ENCODE peak calls at places on chromosomes 16 and 17, in nine cellular contexts. One of them, this sample, is unnamed.

GRCh38 chr16:13245713-13246377 is 344.4 kb downstream of the SHISA9 start:
- DNase-seq in transverse colon: no peak
- DNase-seq in ovary: no peak
- DNase-seq in vagina: no peak
- DNase-seq in upper lobe of left lung: no peak
- DNase-seq in IMR-90: no peak
- DNase-seq in suprapubic skin: no peak
- DNase-seq in endothelial cell of umbilical vein: no peak
- DNase-seq in tibial nerve: no peak
- DNase-seq in this sample: no peak

GRCh38 chr16:50266337-50267091 is at the start of gene ADCY7:
- DNase-seq in suprapubic skin: no peak
- DNase-seq in transverse colon: peak; percentile 85
- DNase-seq in vagina: no peak
- DNase-seq in endothelial cell of umbilical vein: peak; percentile 38
- DNase-seq in upper lobe of left lung: peak; percentile 93
- DNase-seq in ovary: peak; percentile 73
- DNase-seq in tibial nerve: no peak
- DNase-seq in IMR-90: peak; percentile 78
- DNase-seq in this sample: peak; percentile 97

GRCh38 chr17:49576121-49576905 is 642 bp downstream of the NXPH3 start:
- DNase-seq in upper lobe of left lung: peak; percentile 88
- DNase-seq in IMR-90: peak; percentile 24
- DNase-seq in ovary: peak; percentile 67
- DNase-seq in vagina: no peak
- DNase-seq in endothelial cell of umbilical vein: peak; percentile 43
- DNase-seq in suprapubic skin: no peak
- DNase-seq in tibial nerve: no peak
- DNase-seq in transverse colon: no peak
- DNase-seq in this sample: no peak

GRCh38 chr17:14464741-14465140 is 163.9 kb downstream of the HS3ST3B1 start:
- DNase-seq in suprapubic skin: no peak
- DNase-seq in IMR-90: peak; percentile 70
- DNase-seq in endothelial cell of umbilical vein: no peak
- DNase-seq in ovary: no peak
- DNase-seq in vagina: no peak
- DNase-seq in tibial nerve: no peak
- DNase-seq in transverse colon: no peak
- DNase-seq in upper lobe of left lung: no peak
- DNase-seq in this sample: no peak

GRCh38 chr16:23337836-23338550 is 35.9 kb downstream of the SCNN1B start:
- DNase-seq in transverse colon: no peak
- DNase-seq in IMR-90: no peak
- DNase-seq in vagina: no peak
- DNase-seq in endothelial cell of umbilical vein: no peak
- DNase-seq in ovary: no peak
- DNase-seq in tibial nerve: no peak
- DNase-seq in upper lobe of left lung: no peak
- DNase-seq in suprapubic skin: no peak
- DNase-seq in this sample: no peak

GRCh38 chr17:41539979-41540701 is 12.0 kb upstream of the KRT19 start:
- DNase-seq in transverse colon: no peak
- DNase-seq in vagina: no peak
- DNase-seq in suprapubic skin: no peak
- DNase-seq in tibial nerve: no peak
- DNase-seq in upper lobe of left lung: no peak
- DNase-seq in IMR-90: no peak
- DNase-seq in ovary: no peak
- DNase-seq in endothelial cell of umbilical vein: no peak
- DNase-seq in this sample: no peak

GRCh38 chr17:81101614-81102306 is 63.5 kb upstream of the PVALEF start:
- DNase-seq in vagina: no peak
- DNase-seq in ovary: peak; percentile 80
- DNase-seq in tibial nerve: peak; percentile 57
- DNase-seq in upper lobe of left lung: peak; percentile 96
- DNase-seq in suprapubic skin: no peak
- DNase-seq in IMR-90: peak; percentile 71
- DNase-seq in transverse colon: peak; percentile 86
- DNase-seq in endothelial cell of umbilical vein: peak; percentile 79
- DNase-seq in this sample: peak; percentile 85

GRCh38 chr16:80231888-80232287 is 308.9 kb upstream of the DYNLRB2 start:
- DNase-seq in endothelial cell of umbilical vein: no peak
- DNase-seq in upper lobe of left lung: no peak
- DNase-seq in IMR-90: peak; percentile 94
- DNase-seq in transverse colon: no peak
- DNase-seq in suprapubic skin: no peak
- DNase-seq in tibial nerve: no peak
- DNase-seq in vagina: no peak
- DNase-seq in ovary: no peak
- DNase-seq in this sample: no peak

GRCh38 chr17:33469911-33470310 is 176.8 kb upstream of the ASIC2 start:
- DNase-seq in endothelial cell of umbilical vein: no peak
- DNase-seq in transverse colon: peak; percentile 35
- DNase-seq in tibial nerve: no peak
- DNase-seq in suprapubic skin: no peak
- DNase-seq in upper lobe of left lung: no peak
- DNase-seq in vagina: no peak
- DNase-seq in IMR-90: peak; percentile 83
- DNase-seq in ovary: no peak
- DNase-seq in this sample: peak; percentile 6

GRCh38 chr16:12639044-12639443 is 164.6 kb downstream of the CPPED1 start:
- DNase-seq in transverse colon: no peak
- DNase-seq in vagina: peak; percentile 49
- DNase-seq in endothelial cell of umbilical vein: no peak
- DNase-seq in tibial nerve: no peak
- DNase-seq in IMR-90: peak; percentile 39
- DNase-seq in upper lobe of left lung: no peak
- DNase-seq in ovary: no peak
- DNase-seq in suprapubic skin: no peak
- DNase-seq in this sample: peak; percentile 6

GRCh38 chr17:71201639-71202038 is 919.2 kb upstream of the SOX9 start:
- DNase-seq in tibial nerve: no peak
- DNase-seq in transverse colon: no peak
- DNase-seq in IMR-90: no peak
- DNase-seq in vagina: no peak
- DNase-seq in ovary: no peak
- DNase-seq in endothelial cell of umbilical vein: no peak
- DNase-seq in suprapubic skin: no peak
- DNase-seq in upper lobe of left lung: no peak
- DNase-seq in this sample: no peak

GRCh38 chr17:6528557-6528956 is 27.8 kb downstream of the PITPNM3 start:
- DNase-seq in IMR-90: no peak
- DNase-seq in endothelial cell of umbilical vein: no peak
- DNase-seq in ovary: no peak
- DNase-seq in upper lobe of left lung: no peak
- DNase-seq in vagina: no peak
- DNase-seq in suprapubic skin: peak; percentile 32
- DNase-seq in tibial nerve: no peak
- DNase-seq in transverse colon: no peak
- DNase-seq in this sample: no peak

GRCh38 chr16:55480228-55480655 is 1.2 kb downstream of the MMP2 start:
- DNase-seq in suprapubic skin: peak; percentile 93
- DNase-seq in IMR-90: peak; percentile 93
- DNase-seq in ovary: peak; percentile 97
- DNase-seq in vagina: no peak
- DNase-seq in endothelial cell of umbilical vein: peak; percentile 79
- DNase-seq in transverse colon: peak; percentile 71
- DNase-seq in tibial nerve: peak; percentile 91
- DNase-seq in upper lobe of left lung: peak; percentile 93
- DNase-seq in this sample: peak; percentile 81

GRCh38 chr17:4836221-4836620 is 3.1 kb downstream of the MINK1 start:
- DNase-seq in endothelial cell of umbilical vein: no peak
- DNase-seq in IMR-90: no peak
- DNase-seq in tibial nerve: no peak
- DNase-seq in suprapubic skin: no peak
- DNase-seq in upper lobe of left lung: no peak
- DNase-seq in ovary: no peak
- DNase-seq in vagina: no peak
- DNase-seq in transverse colon: no peak
- DNase-seq in this sample: no peak
- H3K4me3 ChIP-seq in endothelial cell of umbilical vein: no peak overlapping the region
- H3K4me3 ChIP-seq in IMR-90: no peak overlapping the region
- H3K4me3 ChIP-seq in tibial nerve: no peak overlapping the region
- H3K4me3 ChIP-seq in suprapubic skin: no peak overlapping the region
- H3K4me3 ChIP-seq in upper lobe of left lung: no peak overlapping the region
- H3K4me3 ChIP-seq in ovary: no peak overlapping the region
- H3K4me3 ChIP-seq in vagina: no peak overlapping the region
- H3K4me3 ChIP-seq in transverse colon: no peak overlapping the region
- H3K4me3 ChIP-seq in this sample: no peak overlapping the region

GRCh38 chr17:36085710-36086268 is 4.2 kb downstream of the CCL3 start:
- DNase-seq in suprapubic skin: no peak
- DNase-seq in transverse colon: no peak
- DNase-seq in vagina: no peak
- DNase-seq in endothelial cell of umbilical vein: no peak
- DNase-seq in upper lobe of left lung: no peak
- DNase-seq in ovary: no peak
- DNase-seq in tibial nerve: no peak
- DNase-seq in IMR-90: no peak
- DNase-seq in this sample: peak; percentile 89

GRCh38 chr17:36082062-36082461 is 7.9 kb downstream of the CCL3 start:
- DNase-seq in ovary: no peak
- DNase-seq in vagina: no peak
- DNase-seq in suprapubic skin: no peak
- DNase-seq in IMR-90: no peak
- DNase-seq in endothelial cell of umbilical vein: no peak
- DNase-seq in tibial nerve: no peak
- DNase-seq in upper lobe of left lung: no peak
- DNase-seq in transverse colon: no peak
- DNase-seq in this sample: no peak
- TF ChIP-seq CTCF in ovary: no peak
- TF ChIP-seq CTCF in vagina: no peak
- TF ChIP-seq CTCF in suprapubic skin: no peak
- TF ChIP-seq CTCF in IMR-90: no peak
- TF ChIP-seq CTCF in endothelial cell of umbilical vein: no peak
- TF ChIP-seq CTCF in tibial nerve: no peak
- TF ChIP-seq CTCF in upper lobe of left lung: no peak
- TF ChIP-seq CTCF in transverse colon: no peak
- TF ChIP-seq CTCF in this sample: no peak

GRCh38 chr16:22005746-22006145 is 2.2 kb upstream of the MOSMO start:
- DNase-seq in vagina: no peak
- DNase-seq in suprapubic skin: no peak
- DNase-seq in ovary: no peak
- DNase-seq in upper lobe of left lung: no peak
- DNase-seq in endothelial cell of umbilical vein: no peak
- DNase-seq in IMR-90: no peak
- DNase-seq in tibial nerve: no peak
- DNase-seq in transverse colon: no peak
- DNase-seq in this sample: no peak

GRCh38 chr16:22008215-22009142 is 568 bp downstream of the MOSMO start:
- DNase-seq in ovary: peak; percentile 56
- DNase-seq in vagina: no peak
- DNase-seq in endothelial cell of umbilical vein: no peak
- DNase-seq in suprapubic skin: no peak
- DNase-seq in tibial nerve: no peak
- DNase-seq in IMR-90: no peak
- DNase-seq in transverse colon: peak; percentile 24
- DNase-seq in upper lobe of left lung: peak; percentile 89
- DNase-seq in this sample: peak; percentile 29

GRCh38 chr16:22007509-22008214 is at the start of gene MOSMO:
- DNase-seq in upper lobe of left lung: peak; percentile 97
- DNase-seq in transverse colon: peak; percentile 79
- DNase-seq in suprapubic skin: peak; percentile 82
- DNase-seq in ovary: peak; percentile 82
- DNase-seq in IMR-90: peak; percentile 63
- DNase-seq in vagina: no peak
- DNase-seq in tibial nerve: peak; percentile 53
- DNase-seq in endothelial cell of umbilical vein: peak; percentile 72
- DNase-seq in this sample: peak; percentile 75

GRCh38 chr16:22007159-22007508 is 777 bp upstream of the MOSMO start:
- DNase-seq in upper lobe of left lung: no peak
- DNase-seq in suprapubic skin: no peak
- DNase-seq in transverse colon: no peak
- DNase-seq in vagina: no peak
- DNase-seq in ovary: no peak
- DNase-seq in IMR-90: no peak
- DNase-seq in endothelial cell of umbilical vein: no peak
- DNase-seq in tibial nerve: no peak
- DNase-seq in this sample: peak; percentile 16

GRCh38 chr16:22006636-22007035 is 1.3 kb upstream of the MOSMO start:
- DNase-seq in vagina: no peak
- DNase-seq in ovary: no peak
- DNase-seq in tibial nerve: no peak
- DNase-seq in upper lobe of left lung: no peak
- DNase-seq in IMR-90: no peak
- DNase-seq in endothelial cell of umbilical vein: no peak
- DNase-seq in transverse colon: no peak
- DNase-seq in suprapubic skin: no peak
- DNase-seq in this sample: no peak
- TF ChIP-seq POLR2A in vagina: no peak
- TF ChIP-seq POLR2A in ovary: no peak
- TF ChIP-seq POLR2A in tibial nerve: no peak
- TF ChIP-seq POLR2A in upper lobe of left lung: no peak
- TF ChIP-seq POLR2A in IMR-90: no peak
- TF ChIP-seq POLR2A in endothelial cell of umbilical vein: no peak
- TF ChIP-seq POLR2A in transverse colon: no peak
- TF ChIP-seq POLR2A in suprapubic skin: no peak
- TF ChIP-seq POLR2A in this sample: no peak

GRCh38 chr17:74295625-74296547 is 21.9 kb downstream of the DNAI2 start:
- DNase-seq in ovary: no peak
- DNase-seq in suprapubic skin: no peak
- DNase-seq in vagina: no peak
- DNase-seq in endothelial cell of umbilical vein: no peak
- DNase-seq in upper lobe of left lung: no peak
- DNase-seq in transverse colon: no peak
- DNase-seq in IMR-90: no peak
- DNase-seq in tibial nerve: no peak
- DNase-seq in this sample: no peak

GRCh38 chr17:74296548-74296936 is 22.5 kb downstream of the DNAI2 start:
- DNase-seq in vagina: no peak
- DNase-seq in endothelial cell of umbilical vein: peak; percentile 7
- DNase-seq in IMR-90: peak; percentile 38
- DNase-seq in ovary: peak; percentile 74
- DNase-seq in transverse colon: peak; percentile 42
- DNase-seq in tibial nerve: peak; percentile 43
- DNase-seq in suprapubic skin: no peak
- DNase-seq in upper lobe of left lung: no peak
- DNase-seq in this sample: peak; percentile 74

GRCh38 chr17:74299618-74300009 is 25.6 kb downstream of the DNAI2 start:
- DNase-seq in suprapubic skin: no peak
- DNase-seq in vagina: no peak
- DNase-seq in upper lobe of left lung: no peak
- DNase-seq in transverse colon: no peak
- DNase-seq in IMR-90: no peak
- DNase-seq in ovary: no peak
- DNase-seq in endothelial cell of umbilical vein: no peak
- DNase-seq in tibial nerve: no peak
- DNase-seq in this sample: no peak

GRCh38 chr17:74298690-74299617 is 24.9 kb downstream of the DNAI2 start:
- DNase-seq in endothelial cell of umbilical vein: no peak
- DNase-seq in suprapubic skin: no peak
- DNase-seq in IMR-90: no peak
- DNase-seq in upper lobe of left lung: no peak
- DNase-seq in vagina: no peak
- DNase-seq in ovary: no peak
- DNase-seq in transverse colon: no peak
- DNase-seq in tibial nerve: no peak
- DNase-seq in this sample: no peak

DNA sequence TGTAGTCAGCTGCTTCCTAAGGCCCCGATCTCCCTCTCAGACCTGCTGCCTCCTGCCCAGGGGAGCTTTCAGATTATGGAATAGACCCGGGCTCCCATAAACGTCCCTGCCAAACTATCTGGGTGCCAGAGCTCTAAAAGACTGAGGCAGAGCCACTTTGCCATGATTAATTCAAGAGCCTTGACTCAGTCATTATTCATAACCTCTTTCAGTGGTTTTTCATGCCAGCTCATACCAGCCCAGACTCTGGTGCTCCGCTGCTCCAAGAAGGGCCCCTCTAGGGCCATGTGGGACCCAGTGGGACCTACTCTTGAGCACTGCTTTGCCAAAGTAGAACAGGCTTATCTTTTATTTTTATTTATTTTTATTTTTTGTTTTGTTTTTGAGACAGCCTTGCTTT is 23.9 kb downstream of the DNAI2 start:
- DNase-seq in endothelial cell of umbilical vein: no peak
- DNase-seq in tibial nerve: no peak
- DNase-seq in suprapubic skin: no peak
- DNase-seq in ovary: no peak
- DNase-seq in vagina: no peak
- DNase-seq in IMR-90: no peak
- DNase-seq in upper lobe of left lung: no peak
- DNase-seq in transverse colon: no peak
- DNase-seq in this sample: no peak
- H3K4me3 ChIP-seq in endothelial cell of umbilical vein: no peak overlapping the region
- H3K4me3 ChIP-seq in tibial nerve: no peak overlapping the region
- H3K4me3 ChIP-seq in suprapubic skin: no peak overlapping the region
- H3K4me3 ChIP-seq in ovary: no peak overlapping the region
- H3K4me3 ChIP-seq in vagina: no peak overlapping the region
- H3K4me3 ChIP-seq in IMR-90: no peak overlapping the region
- H3K4me3 ChIP-seq in upper lobe of left lung: no peak overlapping the region
- H3K4me3 ChIP-seq in transverse colon: no peak overlapping the region
- H3K4me3 ChIP-seq in this sample: no peak overlapping the region

This sample was measured in NB4.